ENCODE peak calls at places on chromosomes 12 and 14, in eight cellular contexts. X is PC-3; R is stimulated activated CD4-positive, alpha-beta T cell treated with anti-CD3 and anti-CD28 coated beads, Interleukin-12 subunit alpha, Interleukin-12 subunit beta, amount 100 ng/mL, for 4 hours; T is K562; P is activated CD4-positive, alpha-beta T cell treated with anti-CD3 and anti-CD28 coated beads, Interleukin-2, amount 50 U/mL, for 4 hours; J is NCI-H187 treated with DMSO at 0.1 percent for 48 hours; G is iris pigment epithelial cell; A is GM23338. I is an unnamed sample.

GRCh38 chr12:21884942-21885341 is 56.3 kb downstream of the ABCC9 start:
- DNase-seq in X (no peak), R (no peak), T (no peak), P (no peak), J (no peak), G (no peak), A (no peak), I (no peak)

GRCh38 chr14:49659526-49660455 is 24.7 kb upstream of the DNAAF2 start:
- DNase-seq in X (peak), R (no peak), T (no peak), P (no peak), J (no peak), G (peak), A (no peak), I (no peak)

GRCh38 chr12:7021956-7022355 is 3.7 kb upstream of the LPCAT3 start:
- DNase-seq in X (no peak), R (no peak), T (no peak), P (no peak), J (no peak), G (no peak), A (no peak), I (peak)

GRCh38 chr12:119235352-119235751 is 56.6 kb downstream of the HSPB8 start:
- DNase-seq in X (no peak), R (no peak), T (peak), P (no peak), J (no peak), G (no peak), A (peak), I (no peak)

GRCh38 chr12:128008341-128008740 is 258.6 kb upstream of the TMEM132C start:
- DNase-seq in X (peak), R (no peak), T (no peak), P (no peak), J (no peak), G (peak), A (no peak), I (no peak)

GRCh38 chr14:38948171-38948570 is 154.9 kb downstream of the SEC23A start:
- DNase-seq in X (peak), R (no peak), T (no peak), P (no peak), J (no peak), G (peak), A (no peak), I (no peak)

GRCh38 chr14:24436355-24437019 is 6.1 kb downstream of the SDR39U1 start:
- DNase-seq in X (peak), R (no peak), T (peak), P (peak), J (peak), G (peak), A (peak), I (peak)

GRCh38 chr12:78181544-78182162 is 351.0 kb downstream of the NAV3 start:
- DNase-seq in X (peak), R (no peak), T (no peak), P (no peak), J (peak), G (peak), A (peak), I (peak)

GRCh38 chr14:64725360-64725815 is 21.2 kb downstream of the PLEKHG3 start:
- DNase-seq in X (no peak), R (no peak), T (no peak), P (no peak), J (no peak), G (no peak), A (no peak), I (peak)

GRCh38 chr12:753401-754237 is 1.2 kb downstream of the WNK1 start:
- DNase-seq in X (no peak), R (peak), T (peak), P (peak), J (no peak), G (peak), A (peak), I (peak)

GRCh38 chr14:88559852-88560251 is 3.0 kb upstream of the ZC3H14 start:
- DNase-seq in X (peak), R (no peak), T (no peak), P (no peak), J (no peak), G (peak), A (peak), I (peak)

GRCh38 chr14:36951380-36951911 is 221.0 kb downstream of the SLC25A21 start:
- DNase-seq in X (no peak), R (no peak), T (no peak), P (no peak), J (no peak), G (no peak), A (no peak), I (no peak)

GRCh38 chr12:32124637-32125036 is 18.0 kb downstream of the BICD1 start:
- DNase-seq in X (no peak), R (no peak), T (no peak), P (no peak), J (no peak), G (no peak), A (peak), I (no peak)

GRCh38 chr14:105123981-105124836 is 44.4 kb downstream of the JAG2 start:
- DNase-seq in X (no peak), R (no peak), T (no peak), P (no peak), J (no peak), G (no peak), A (no peak), I (no peak)

GRCh38 chr12:108308432-108308831 is 30.7 kb downstream of the CMKLR1 start:
- DNase-seq in X (no peak), R (no peak), T (no peak), P (no peak), J (no peak), G (no peak), A (peak), I (no peak)

GRCh38 chr14:68359862-68360552 is 432.9 kb downstream of the ZFP36L1 start:
- DNase-seq in X (peak), R (peak), T (peak), P (no peak), J (no peak), G (peak), A (no peak), I (peak)

GRCh38 chr12:101298426-101298825 is 18.5 kb downstream of the UTP20 start:
- DNase-seq in X (peak), R (no peak), T (no peak), P (no peak), J (no peak), G (peak), A (no peak), I (no peak)

GRCh38 chr12:131963381-131963780 is 13.6 kb downstream of the EP400 start:
- DNase-seq in X (no peak), R (no peak), T (peak), P (no peak), J (no peak), G (no peak), A (peak), I (no peak)

GRCh38 chr12:121330692-121331091 is 21.5 kb downstream of the ANAPC5 start:
- DNase-seq in X (no peak), R (no peak), T (no peak), P (no peak), J (no peak), G (no peak), A (no peak), I (no peak)

GRCh38 chr12:65632131-65632855 is 192.0 kb upstream of the HMGA2 start:
- DNase-seq in X (no peak), R (no peak), T (no peak), P (no peak), J (no peak), G (peak), A (no peak), I (no peak)

GRCh38 chr12:124872068-124872719 is 8.5 kb upstream of the SCARB1 start:
- DNase-seq in X (no peak), R (no peak), T (no peak), P (no peak), J (no peak), G (no peak), A (no peak), I (no peak)

GRCh38 chr12:80325167-80325959 is 118.7 kb upstream of the PTPRQ start:
- DNase-seq in X (no peak), R (no peak), T (no peak), P (no peak), J (no peak), G (no peak), A (peak), I (no peak)

GRCh38 chr14:75459099-75459741 is 31.4 kb downstream of the JDP2 start:
- DNase-seq in X (no peak), R (no peak), T (no peak), P (no peak), J (no peak), G (no peak), A (peak), I (peak)

GRCh38 chr14:74604896-74605295 is 7.1 kb downstream of the LTBP2 start:
- DNase-seq in X (no peak), R (no peak), T (no peak), P (no peak), J (no peak), G (no peak), A (no peak), I (no peak)

GRCh38 chr14:100364403-100364802 is 41.3 kb downstream of the SLC25A47 start:
- DNase-seq in X (no peak), R (no peak), T (no peak), P (no peak), J (no peak), G (peak), A (no peak), I (no peak)

GRCh38 chr14:22558221-22558913 is 30.7 kb downstream of the DAD1 start:
- DNase-seq in X (no peak), R (no peak), T (peak), P (peak), J (no peak), G (no peak), A (peak), I (peak)

GRCh38 chr12:51898937-51899336 is 8.4 kb upstream of the ACVRL1 start:
- DNase-seq in X (peak), R (no peak), T (no peak), P (no peak), J (no peak), G (peak), A (no peak), I (no peak)

GRCh38 chr12:96170328-96170727 is 23.8 kb upstream of the ELK3 start:
- DNase-seq in X (no peak), R (no peak), T (no peak), P (no peak), J (no peak), G (no peak), A (no peak), I (no peak)

GRCh38 chr14:38887696-38888095 is 215.3 kb downstream of the SEC23A start:
- DNase-seq in X (no peak), R (no peak), T (no peak), P (no peak), J (no peak), G (no peak), A (peak), I (no peak)

GRCh38 chr12:94603434-94604068 is 46.8 kb downstream of the TMCC3 start:
- DNase-seq in X (peak), R (peak), T (peak), P (peak), J (no peak), G (no peak), A (peak), I (peak)

GRCh38 chr12:127621366-127621765 is 645.6 kb upstream of the TMEM132C start:
- DNase-seq in X (no peak), R (no peak), T (no peak), P (no peak), J (no peak), G (no peak), A (no peak), I (no peak)

GRCh38 chr12:122858591-122859302 is 23.5 kb downstream of the HIP1R start:
- DNase-seq in X (no peak), R (no peak), T (no peak), P (no peak), J (no peak), G (no peak), A (no peak), I (no peak)

GRCh38 chr12:132153501-132154340 is 9.5 kb downstream of the NOC4L start:
- DNase-seq in X (peak), R (peak), T (peak), P (peak), J (peak), G (peak), A (peak), I (peak)

GRCh38 chr12:124240493-124240892 is 54.4 kb upstream of the RFLNA start:
- DNase-seq in X (no peak), R (no peak), T (peak), P (no peak), J (no peak), G (peak), A (peak), I (peak)

GRCh38 chr14:72045271-72045670 is 113.0 kb downstream of the RGS6 start:
- DNase-seq in X (no peak), R (no peak), T (no peak), P (no peak), J (no peak), G (no peak), A (peak), I (no peak)

GRCh38 chr12:95838125-95838524 is 20.6 kb upstream of the SNRPF start:
- DNase-seq in X (peak), R (no peak), T (no peak), P (no peak), J (no peak), G (peak), A (no peak), I (no peak)

GRCh38 chr14:76490735-76491134 is 114.8 kb downstream of the ESRRB start:
- DNase-seq in X (no peak), R (no peak), T (no peak), P (no peak), J (no peak), G (no peak), A (no peak), I (no peak)

GRCh38 chr12:112183141-112183581 is 57.8 kb downstream of the TRAFD1 start:
- DNase-seq in X (no peak), R (no peak), T (no peak), P (no peak), J (no peak), G (peak), A (no peak), I (no peak)

GRCh38 chr12:4794503-4794902 is 74.3 kb downstream of the GALNT8 start:
- DNase-seq in X (no peak), R (no peak), T (no peak), P (no peak), J (no peak), G (no peak), A (no peak), I (no peak)

GRCh38 chr12:124642105-124642504 is 74.7 kb upstream of the NCOR2 start:
- DNase-seq in X (no peak), R (no peak), T (no peak), P (no peak), J (no peak), G (no peak), A (no peak), I (no peak)

I was measured in erythroblast.